ENCODE peak calls at places on chromosomes 16 and 17, in four cellular contexts. O is stomach, X is cardiac fibroblast, S is fibroblast of lung. D is an unnamed sample.

GRCh38 chr16:69691980-69692911 is 34.1 kb downstream of the NQO1 start:
- DNase-seq in O (no peak), X (peak; percentile 49), S (no peak), D (no peak)

GRCh38 chr16:87314990-87315420 is 2.2 kb downstream of the C16orf95 start:
- DNase-seq in O (no peak), X (no peak), S (no peak), D (no peak)

GRCh38 chr17:30278032-30278431 is 13.7 kb downstream of the BLMH start:
- DNase-seq in O (peak; percentile 28), X (peak; percentile 57), S (peak; percentile 50), D (no peak)

GRCh38 chr16:49530396-49530795 is 156.8 kb downstream of the C16orf78 start:
- DNase-seq in O (no peak), X (no peak), S (no peak), D (no peak)

GRCh38 chr17:76879691-76880090 is 11.5 kb downstream of the MGAT5B start:
- DNase-seq in O (no peak), X (no peak), S (no peak), D (no peak)

GRCh38 chr16:3876695-3877094 is 3.8 kb downstream of the CREBBP start:
- DNase-seq in O (no peak), X (peak; percentile 54), S (peak; percentile 39), D (no peak)

GRCh38 chr17:65231086-65231485 is 93.9 kb downstream of the RGS9 start:
- DNase-seq in O (no peak), X (peak; percentile 13), S (no peak), D (no peak)

GRCh38 chr17:2111691-2112090 is 56.8 kb downstream of the HIC1 start:
- DNase-seq in O (peak; percentile 34), X (peak; percentile 57), S (peak; percentile 94), D (no peak)

GRCh38 chr16:56814537-56815432 is 50.2 kb upstream of the SLC12A3 start:
- DNase-seq in O (no peak), X (no peak), S (no peak), D (no peak)

GRCh38 chr16:2008631-2009301 is 855 bp downstream of the ZNF598 start:
- DNase-seq in O (no peak), X (peak; percentile 66), S (peak; percentile 59), D (no peak)

GRCh38 chr17:2040942-2041560 is 771 bp upstream of the OVCA2 start:
- DNase-seq in O (no peak), X (no peak), S (no peak), D (no peak)

GRCh38 chr16:48300391-48300856 is 53.1 kb upstream of the ABCC11 start:
- DNase-seq in O (no peak), X (peak; percentile 76), S (peak; percentile 95), D (no peak)

GRCh38 chr16:56657555-56658430 is at the start of gene MT1F:
- DNase-seq in O (peak; percentile 98), X (peak; percentile 24), S (peak; percentile 14), D (peak; percentile 97)

GRCh38 chr16:83926726-83927397 is 26.2 kb upstream of the OSGIN1 start:
- DNase-seq in O (peak; percentile 85), X (peak; percentile 82), S (peak; percentile 53), D (peak; percentile 86)

GRCh38 chr16:47483616-47484015 is 22.5 kb downstream of the PHKB start:
- DNase-seq in O (no peak), X (no peak), S (no peak), D (no peak)

GRCh38 chr16:19639986-19640421 is 78.0 kb downstream of the KNOP1 start:
- DNase-seq in O (no peak), X (no peak), S (no peak), D (no peak)

GRCh38 chr17:6924121-6924676 is 71.7 kb upstream of the ALOX12 start:
- DNase-seq in O (no peak), X (peak; percentile 22), S (no peak), D (no peak)

GRCh38 chr17:13575922-13576419 is 25.8 kb downstream of the HS3ST3A1 start:
- DNase-seq in O (no peak), X (no peak), S (peak; percentile 48), D (no peak)

GRCh38 chr16:71255721-71256120 is 25.2 kb upstream of the HYDIN start:
- DNase-seq in O (no peak), X (no peak), S (no peak), D (no peak)

GRCh38 chr17:29597361-29598172 is 4.6 kb downstream of the ANKRD13B start:
- DNase-seq in O (no peak), X (no peak), S (no peak), D (no peak)

GRCh38 chr17:68390888-68391545 is 66.3 kb downstream of the WIPI1 start:
- DNase-seq in O (no peak), X (no peak), S (no peak), D (no peak)

GRCh38 chr17:14427914-14428639 is 127.2 kb downstream of the HS3ST3B1 start:
- DNase-seq in O (no peak), X (no peak), S (no peak), D (no peak)

GRCh38 chr16:87945351-87946042 is 5.7 kb upstream of the BANP start:
- DNase-seq in O (peak; percentile 78), X (peak; percentile 69), S (peak; percentile 83), D (peak; percentile 76)

GRCh38 chr17:4577386-4577993 is 6.8 kb upstream of the SMTNL2 start:
- DNase-seq in O (no peak), X (no peak), S (no peak), D (no peak)

GRCh38 chr16:30602595-30603277 is 7.5 kb downstream of the ZNF689 start:
- DNase-seq in O (no peak), X (peak; percentile 44), S (peak; percentile 57), D (no peak)

GRCh38 chr17:15354256-15354655 is 12.9 kb upstream of the TEKT3 start:
- DNase-seq in O (no peak), X (no peak), S (no peak), D (no peak)

GRCh38 chr16:84595052-84595481 is 22.8 kb downstream of the COTL1 start:
- DNase-seq in O (peak; percentile 87), X (no peak), S (peak; percentile 52), D (peak; percentile 55)

GRCh38 chr16:9738690-9739089 is 443.5 kb downstream of the GRIN2A start:
- DNase-seq in O (no peak), X (no peak), S (no peak), D (no peak)

GRCh38 chr17:42411321-42411820 is 11.7 kb downstream of the CAVIN1 start:
- DNase-seq in O (no peak), X (no peak), S (no peak), D (no peak)

GRCh38 chr17:50214986-50215730 is 13.7 kb upstream of the COL1A1 start:
- DNase-seq in O (no peak), X (no peak), S (no peak), D (no peak)

GRCh38 chr16:57666353-57667068 is 1.6 kb upstream of the ADGRG3 start:
- DNase-seq in O (no peak), X (no peak), S (no peak), D (no peak)

GRCh38 chr16:21599994-21600773 is 807 bp downstream of the METTL9 start:
- DNase-seq in O (no peak), X (peak; percentile 65), S (peak; percentile 40), D (no peak)
- TF ChIP-seq CTCF in O (no peak), X (no peak), S (no peak), D (no peak)

GRCh38 chr17:57838857-57839570 is 10.8 kb downstream of the MRPS23 start:
- DNase-seq in O (no peak), X (no peak), S (no peak), D (no peak)

GRCh38 chr17:57835333-57835900 is 14.4 kb downstream of the MRPS23 start:
- DNase-seq in O (no peak), X (no peak), S (no peak), D (no peak)

GRCh38 chr17:57839571-57839923 is 10.3 kb downstream of the MRPS23 start:
- DNase-seq in O (peak; percentile 42), X (no peak), S (no peak), D (no peak)

GRCh38 chr17:57842280-57842679 is 7.6 kb downstream of the MRPS23 start:
- DNase-seq in O (no peak), X (no peak), S (no peak), D (no peak)

DNA sequence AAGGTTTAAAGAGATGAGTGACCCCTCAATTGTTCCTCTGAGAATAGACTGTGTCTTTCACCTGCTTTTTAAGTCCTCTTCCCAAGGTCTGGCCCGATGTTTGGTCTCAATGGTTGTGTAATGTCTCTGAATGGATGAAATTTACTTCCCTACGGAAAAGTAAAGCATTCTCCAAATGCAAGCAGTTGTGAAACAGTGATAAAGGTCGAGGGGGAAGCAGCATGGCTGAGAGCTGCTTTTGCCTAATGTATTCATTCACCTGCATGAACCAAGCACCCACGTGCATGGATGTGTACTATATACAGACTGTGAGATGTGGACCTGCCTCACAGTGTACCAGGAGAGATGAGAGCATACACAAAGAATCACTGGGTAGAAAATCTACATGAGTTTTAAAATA is 11.4 kb downstream of the MRPS23 start:
- DNase-seq in O (no peak), X (no peak), S (no peak), D (no peak)
- H3K4me3 ChIP-seq in O (no peak overlapping the region), X (no peak overlapping the region), S (no peak overlapping the region), D (no peak overlapping the region)

GRCh38 chr16:86249631-86250030 is 260.7 kb upstream of the FOXF1 start:
- DNase-seq in O (no peak), X (no peak), S (no peak), D (no peak)

GRCh38 chr16:86248325-86248905 is 261.9 kb upstream of the FOXF1 start:
- DNase-seq in O (no peak), X (no peak), S (no peak), D (peak; percentile 0)

GRCh38 chr16:86256995-86257394 is 253.3 kb upstream of the FOXF1 start:
- DNase-seq in O (no peak), X (no peak), S (no peak), D (no peak)

GRCh38 chr16:86251682-86252081 is 258.6 kb upstream of the FOXF1 start:
- DNase-seq in O (no peak), X (no peak), S (peak; percentile 80), D (no peak)

GRCh38 chr16:86252596-86252995 is 257.7 kb upstream of the FOXF1 start:
- DNase-seq in O (no peak), X (peak; percentile 40), S (peak; percentile 48), D (peak; percentile 2)
- TF ChIP-seq CTCF in O (no peak), X (peak; percentile 55), S (peak; percentile 54), D (no peak)

DNA sequence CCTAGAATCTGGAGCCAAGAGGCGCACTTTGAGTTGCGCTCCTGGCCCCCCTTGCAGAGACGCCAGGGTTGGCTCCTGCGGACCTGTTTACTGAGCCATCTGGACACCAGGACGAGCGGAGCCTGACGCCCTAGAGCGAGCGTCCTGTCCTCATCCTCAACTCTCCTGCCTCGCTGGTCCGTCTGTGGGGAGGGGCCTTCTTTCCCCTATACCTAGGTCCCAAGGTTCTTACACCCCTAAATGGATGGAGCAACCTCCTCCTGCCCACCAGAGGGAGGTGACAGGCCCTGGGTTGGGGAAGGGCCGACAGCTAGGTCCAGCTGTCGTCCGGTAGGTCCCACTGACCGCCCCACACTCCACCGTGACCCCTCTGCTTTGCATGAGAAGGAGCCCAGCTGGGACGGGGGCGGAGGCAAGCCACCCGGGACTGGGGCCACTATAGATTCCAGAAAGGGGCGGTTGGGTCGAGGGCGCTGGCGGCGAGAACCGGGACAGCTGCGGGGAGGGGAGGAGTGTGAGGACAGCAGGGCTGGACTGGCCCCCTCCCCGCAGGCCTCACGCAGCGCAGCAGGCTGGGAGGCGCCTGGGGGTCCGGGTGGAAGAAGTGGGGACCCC is 3.0 kb upstream of the LHX1 start:
- DNase-seq in O (no peak), X (no peak), S (no peak), D (no peak)
- H3K4me3 ChIP-seq in O (peak overlapping the region; percentile 39), X (no peak overlapping the region), S (no peak overlapping the region), D (no peak overlapping the region)